ENCODE peak calls at places on chromosome 14, in six cellular contexts. J, Q, K, B, L and U are unnamed samples.

GRCh38 chr14:105387530-105387922 is 10.8 kb upstream of the TEX22 start:
- DNase-seq in K (no peak), B (no peak), Q (no peak), L (no peak), J (no peak), U (peak)

GRCh38 chr14:99098199-99098598 is 173.8 kb downstream of the BCL11B start:
- DNase-seq in K (no peak), L (no peak), B (no peak), Q (no peak), J (no peak), U (no peak)

GRCh38 chr14:59919582-59920377 is at the start of gene LRRC9:
- DNase-seq in B (no peak), K (peak), L (peak), Q (peak), J (peak), U (peak)

GRCh38 chr14:50045039-50045711 is 71.2 kb downstream of the VCPKMT start:
- DNase-seq in J (no peak), Q (no peak), L (no peak), B (peak), K (peak), U (peak)

GRCh38 chr14:56989359-56989758 is 179.1 kb upstream of the OTX2 start:
- DNase-seq in J (no peak), B (no peak), L (no peak), K (no peak), Q (no peak), U (no peak)

GRCh38 chr14:41476526-41476925 is 130.2 kb upstream of the LRFN5 start:
- DNase-seq in K (no peak), B (no peak), J (no peak), L (no peak), Q (no peak), U (no peak)

GRCh38 chr14:23078692-23079116 is 16.2 kb downstream of the ACIN1 start:
- DNase-seq in K (peak), L (no peak), Q (no peak), B (peak), J (no peak), U (peak)

GRCh38 chr14:90624732-90625444 is 191.3 kb downstream of the TTC7B start:
- DNase-seq in L (no peak), B (peak), K (peak), Q (no peak), J (peak), U (peak)

GRCh38 chr14:104314251-104314941 is 176.0 kb downstream of the KIF26A start:
- DNase-seq in B (no peak), J (peak), L (no peak), Q (no peak), K (no peak), U (no peak)

GRCh38 chr14:105023791-105024480 is 3.1 kb upstream of the CDCA4 start:
- DNase-seq in K (peak), L (no peak), J (no peak), B (peak), Q (no peak), U (peak)

DNA sequence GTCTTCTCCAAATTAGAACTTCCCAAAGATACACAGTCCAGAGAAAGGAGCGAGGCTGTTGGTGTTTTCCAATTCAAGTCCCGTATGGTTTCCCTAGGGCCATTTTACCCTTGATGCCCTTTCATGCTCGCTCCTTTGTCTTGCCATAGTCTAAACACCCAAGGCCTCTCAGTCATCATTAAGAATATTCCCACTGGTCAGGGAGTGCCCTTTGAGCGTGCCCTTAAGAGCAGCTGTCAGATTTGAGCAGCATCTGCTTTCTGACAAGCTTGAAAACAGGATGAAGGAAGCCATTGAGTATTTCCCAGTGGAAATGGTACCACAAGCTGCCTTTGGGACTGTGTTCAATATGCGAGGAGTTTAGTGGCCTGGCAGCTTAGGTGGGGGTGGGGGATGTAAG is 10.4 kb upstream of the GALNT16 start:
- DNase-seq in J (no peak), Q (no peak), B (no peak), K (no peak), L (no peak), U (no peak)
- H4K91ac ChIP-seq in J (no peak), Q (no peak), B (no peak), K (no peak), L (no peak), U (no peak)

GRCh38 chr14:54929556-54929955 is 26.9 kb upstream of the GCH1 start:
- DNase-seq in J (no peak), Q (no peak), L (no peak), K (no peak), B (no peak), U (no peak)

GRCh38 chr14:54935958-54936357 is 33.3 kb upstream of the GCH1 start:
- DNase-seq in K (peak), Q (no peak), J (no peak), B (peak), L (no peak), U (peak)

GRCh38 chr14:54933006-54933405 is 30.4 kb upstream of the GCH1 start:
- DNase-seq in K (no peak), L (no peak), Q (no peak), J (no peak), B (no peak), U (no peak)

GRCh38 chr14:54931598-54932340 is 29.1 kb upstream of the GCH1 start:
- DNase-seq in K (no peak), J (no peak), B (no peak), Q (no peak), L (no peak), U (no peak)

GRCh38 chr14:54935100-54935499 is 32.5 kb upstream of the GCH1 start:
- DNase-seq in K (no peak), B (no peak), L (no peak), J (no peak), Q (no peak), U (no peak)
- H4K91ac ChIP-seq in K (no peak), B (no peak), L (no peak), J (no peak), Q (no peak), U (no peak)

GRCh38 chr14:38111046-38111445 is 96.7 kb upstream of the SSTR1 start:
- DNase-seq in J (no peak), K (no peak), L (no peak), B (no peak), Q (no peak), U (no peak)
- H4K91ac ChIP-seq in J (no peak), K (no peak), L (no peak), B (no peak), Q (no peak), U (no peak)

DNA sequence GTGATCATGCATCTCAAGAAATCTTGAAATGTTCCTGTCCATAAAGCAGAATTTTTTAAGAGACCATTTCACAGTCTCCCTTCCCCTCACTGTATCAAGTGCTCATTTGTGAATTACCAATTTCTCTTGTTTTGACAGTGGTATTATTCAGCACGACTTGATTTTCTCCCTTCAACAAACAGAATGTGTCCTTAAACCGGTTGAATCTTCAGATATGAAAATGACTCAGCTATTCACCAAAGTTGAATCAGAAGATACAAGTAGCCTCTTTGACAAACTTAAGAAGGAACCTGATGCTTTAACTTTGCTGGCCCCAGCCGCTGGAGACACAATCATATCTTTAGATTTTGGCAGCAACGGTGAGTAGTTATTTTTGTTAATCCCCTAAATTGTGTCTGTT is 25.5 kb upstream of the SNAPC1 start:
- DNase-seq in K (no peak), B (peak), L (no peak), Q (no peak), J (no peak), U (no peak)
- H4K91ac ChIP-seq in K (no peak), B (no peak), L (no peak), Q (no peak), J (no peak), U (no peak)

DNA sequence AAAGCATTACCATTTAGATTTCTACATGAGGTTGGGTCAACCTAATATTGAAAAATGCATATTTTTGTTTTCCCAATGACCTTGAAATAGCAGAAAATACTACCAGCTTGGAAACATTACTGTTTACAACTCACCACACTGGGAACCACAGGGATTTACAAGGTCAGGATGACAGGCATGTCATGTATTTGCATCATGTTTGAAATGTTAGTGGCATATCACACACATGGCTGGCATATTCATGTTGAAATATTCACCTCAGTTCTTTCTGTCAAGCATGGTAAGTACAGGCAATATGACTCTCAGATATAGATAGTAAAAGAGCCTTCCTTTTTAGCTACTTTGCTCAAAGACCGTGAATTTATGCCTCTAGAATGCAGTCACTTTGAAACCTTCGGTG is 593.5 kb downstream of the NOVA1 start:
- DNase-seq in J (no peak), K (no peak), Q (no peak), B (no peak), L (no peak), U (no peak)
- H4K91ac ChIP-seq in J (no peak), K (no peak), Q (no peak), B (no peak), L (no peak), U (no peak)

GRCh38 chr14:80956105-80956504 is 684 bp downstream of the TSHR start:
- DNase-seq in L (no peak), J (no peak), Q (no peak), B (no peak), K (no peak), U (no peak)
- H4K91ac ChIP-seq in L (no peak), J (no peak), Q (no peak), B (no peak), K (no peak), U (no peak)

GRCh38 chr14:28742171-28742846 is 24.3 kb upstream of the FOXG1 start:
- DNase-seq in Q (no peak), B (no peak), L (no peak), K (no peak), J (no peak), U (no peak)

GRCh38 chr14:28751467-28752058 is 15.0 kb upstream of the FOXG1 start:
- DNase-seq in L (peak), Q (no peak), J (peak), B (peak), K (peak), U (peak)

GRCh38 chr14:28745176-28745575 is 21.4 kb upstream of the FOXG1 start:
- DNase-seq in B (no peak), K (no peak), J (no peak), L (no peak), Q (no peak), U (no peak)

GRCh38 chr14:28744126-28744525 is 22.5 kb upstream of the FOXG1 start:
- DNase-seq in Q (no peak), B (no peak), J (no peak), L (no peak), K (no peak), U (no peak)

DNA sequence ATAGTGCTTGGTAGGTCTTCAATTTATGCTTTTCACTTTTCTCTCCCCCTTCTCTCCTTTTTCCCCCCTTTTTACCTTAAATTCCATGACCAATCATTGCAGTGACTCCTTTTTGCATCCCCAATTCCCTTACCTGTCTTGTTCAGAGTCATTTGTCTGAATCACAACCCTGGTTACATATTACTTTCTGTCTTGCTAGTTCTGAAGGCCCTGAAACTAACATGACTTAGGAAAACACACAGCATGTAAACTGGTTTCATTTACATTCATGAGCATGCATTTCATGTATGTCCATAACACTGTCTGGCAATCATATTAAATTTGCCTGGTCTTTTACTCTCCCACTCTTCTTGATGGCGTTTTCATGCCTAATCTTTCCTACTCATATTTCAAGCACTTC is 20.3 kb upstream of the FOXG1 start:
- DNase-seq in B (no peak), L (no peak), Q (no peak), K (no peak), J (no peak), U (no peak)
- H4K91ac ChIP-seq in B (no peak), L (no peak), Q (no peak), K (no peak), J (no peak), U (no peak)